ENCODE peak calls at places on chromosomes 5 and 9, in eight cellular contexts. P is hepatocyte, F is transverse colon, G is neural progenitor cell, I is cardiac muscle cell, Z is gastrocnemius medialis, K is suprapubic skin, B is adipocyte. E is an unnamed sample. For H3K4me1, the result is how much of the 10 kb centered on the place peaks cover.

GRCh38 chr9:7570107-7570720 is 229.4 kb downstream of the DMAC1 start:
- DNase-seq in P (peak), F (peak), G (peak), I (peak), Z (peak), K (no peak), B (peak), E (peak)

GRCh38 chr5:172939561-172939960 is 19.7 kb upstream of the RPL26L1 start:
- DNase-seq in P (no peak), F (no peak), G (peak), I (peak), Z (no peak), K (no peak), B (no peak), E (no peak)

GRCh38 chr9:101848485-101848919 is 110.1 kb upstream of the GRIN3A start:
- DNase-seq in P (peak), F (peak), G (no peak), I (no peak), Z (no peak), K (no peak), B (no peak), E (no peak)

GRCh38 chr9:134922066-134922931 is 4.6 kb upstream of the FCN1 start:
- DNase-seq in P (peak), F (no peak), G (no peak), I (no peak), Z (peak), K (no peak), B (no peak), E (no peak)

GRCh38 chr9:125663127-125663526 is 43.9 kb downstream of the MAPKAP1 start:
- DNase-seq in P (no peak), F (no peak), G (no peak), I (no peak), Z (no peak), K (no peak), B (peak), E (peak)

GRCh38 chr5:59768204-59769040 is 125.1 kb downstream of the PDE4D start:
- DNase-seq in P (peak), F (peak), G (peak), I (peak), Z (peak), K (no peak), B (peak), E (no peak)

GRCh38 chr5:138466900-138467710 is 1.8 kb downstream of the EGR1 start:
- DNase-seq in P (peak), F (peak), G (no peak), I (no peak), Z (no peak), K (no peak), B (peak), E (no peak)

GRCh38 chr5:16137177-16137576 is 42.4 kb downstream of the MARCHF11 start:
- DNase-seq in P (no peak), F (no peak), G (no peak), I (no peak), Z (no peak), K (no peak), B (no peak), E (no peak)

GRCh38 chr5:17405976-17406876 is 91.8 kb upstream of the TAF11L2 start:
- DNase-seq in P (peak), F (no peak), G (no peak), I (no peak), Z (no peak), K (no peak), B (peak), E (no peak)

GRCh38 chr5:133741818-133742355 is 129.5 kb upstream of the FSTL4 start:
- DNase-seq in P (no peak), F (no peak), G (no peak), I (no peak), Z (no peak), K (no peak), B (no peak), E (no peak)

GRCh38 chr5:172127581-172127980 is 60.4 kb downstream of the STK10 start:
- DNase-seq in P (no peak), F (no peak), G (no peak), I (no peak), Z (no peak), K (no peak), B (no peak), E (no peak)

DNA sequence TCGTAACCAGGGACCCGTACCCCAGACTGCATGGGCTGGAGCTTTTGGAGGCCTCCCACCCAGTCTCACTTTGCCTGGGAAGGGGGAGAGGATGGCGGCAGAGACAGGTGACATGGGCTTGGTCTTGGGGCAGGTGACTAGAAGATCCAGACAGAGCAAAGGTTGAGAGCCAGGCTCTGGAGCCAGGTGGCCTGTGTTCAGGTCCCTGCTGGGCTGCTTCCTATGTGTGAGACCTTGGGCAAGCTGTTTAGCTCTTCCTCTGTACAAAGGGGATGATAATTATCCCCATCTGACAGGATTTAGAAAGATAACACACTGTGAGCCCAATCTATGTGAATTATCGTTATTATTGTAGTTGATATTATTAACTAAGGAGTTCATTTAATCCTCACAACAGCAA is 16.1 kb upstream of the NDST1 start:
- DNase-seq in P (no peak), F (no peak), G (no peak), I (no peak), Z (no peak), K (no peak), B (no peak), E (no peak)
- H3K4me1 ChIP-seq in P (half or more), F (half or more), G (half or more), I (under half), Z (half or more), K (half or more), B (half or more), E (half or more)

GRCh38 chr5:81748556-81748955 is 2.3 kb downstream of the SSBP2 start:
- DNase-seq in P (no peak), F (no peak), G (no peak), I (no peak), Z (no peak), K (no peak), B (peak), E (no peak)
- H3K4me1 ChIP-seq in P (under half), F (under half), G (half or more), I (under half), Z (under half), K (under half), B (under half), E (under half)

DNA sequence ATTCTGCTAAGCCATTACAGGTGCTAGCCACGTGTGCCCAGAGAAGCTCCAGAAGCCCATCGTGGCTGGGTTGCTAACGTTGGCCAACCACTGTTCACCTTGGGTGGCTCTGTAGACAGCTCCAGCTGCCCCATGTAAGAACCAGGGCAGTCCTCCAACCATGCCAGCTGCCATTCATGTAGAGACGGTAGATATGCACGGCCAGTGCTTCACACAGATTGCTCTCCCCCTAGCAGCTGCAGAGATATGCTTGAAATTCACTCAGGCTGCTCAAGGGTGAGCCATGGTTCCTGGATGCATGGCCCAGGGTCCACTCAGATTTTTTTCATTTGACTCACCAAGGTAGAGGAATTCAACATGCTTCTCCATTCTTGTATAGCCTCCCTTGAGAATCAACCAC is 31.0 kb downstream of the GADD45G start:
- DNase-seq in P (no peak), F (no peak), G (no peak), I (no peak), Z (peak), K (no peak), B (no peak), E (no peak)
- H3K4me1 ChIP-seq in P (under half), F (under half), G (under half), I (under half), Z (half or more), K (under half), B (under half), E (under half)

GRCh38 chr5:143350790-143351603 is 52.5 kb downstream of the NR3C1 start:
- DNase-seq in P (no peak), F (no peak), G (no peak), I (no peak), Z (no peak), K (no peak), B (peak), E (no peak)

GRCh38 chr5:143350341-143350740 is 53.1 kb downstream of the NR3C1 start:
- DNase-seq in P (no peak), F (no peak), G (no peak), I (no peak), Z (no peak), K (no peak), B (no peak), E (no peak)

GRCh38 chr5:143349127-143349526 is 54.4 kb downstream of the NR3C1 start:
- DNase-seq in P (no peak), F (no peak), G (no peak), I (no peak), Z (no peak), K (no peak), B (peak), E (no peak)

GRCh38 chr5:143345671-143346440 is 57.6 kb downstream of the NR3C1 start:
- DNase-seq in P (no peak), F (no peak), G (no peak), I (no peak), Z (no peak), K (no peak), B (no peak), E (no peak)

GRCh38 chr5:143347698-143348344 is 55.7 kb downstream of the NR3C1 start:
- DNase-seq in P (no peak), F (no peak), G (no peak), I (no peak), Z (no peak), K (no peak), B (peak), E (no peak)
- H3K4me1 ChIP-seq in P (under half), F (under half), G (under half), I (under half), Z (half or more), K (half or more), B (half or more), E (under half)

GRCh38 chr5:1797855-1798254 is 1.8 kb downstream of the MRPL36 start:
- DNase-seq in P (no peak), F (no peak), G (no peak), I (no peak), Z (no peak), K (peak), B (no peak), E (no peak)

GRCh38 chr5:1796371-1797108 is 3.1 kb downstream of the MRPL36 start:
- DNase-seq in P (no peak), F (no peak), G (no peak), I (no peak), Z (no peak), K (peak), B (no peak), E (no peak)

GRCh38 chr5:1795506-1795905 is 4.1 kb downstream of the MRPL36 start:
- DNase-seq in P (no peak), F (no peak), G (no peak), I (no peak), Z (no peak), K (peak), B (no peak), E (no peak)

GRCh38 chr5:1795931-1796330 is 3.7 kb downstream of the MRPL36 start:
- DNase-seq in P (no peak), F (no peak), G (no peak), I (no peak), Z (no peak), K (peak), B (no peak), E (no peak)

DNA sequence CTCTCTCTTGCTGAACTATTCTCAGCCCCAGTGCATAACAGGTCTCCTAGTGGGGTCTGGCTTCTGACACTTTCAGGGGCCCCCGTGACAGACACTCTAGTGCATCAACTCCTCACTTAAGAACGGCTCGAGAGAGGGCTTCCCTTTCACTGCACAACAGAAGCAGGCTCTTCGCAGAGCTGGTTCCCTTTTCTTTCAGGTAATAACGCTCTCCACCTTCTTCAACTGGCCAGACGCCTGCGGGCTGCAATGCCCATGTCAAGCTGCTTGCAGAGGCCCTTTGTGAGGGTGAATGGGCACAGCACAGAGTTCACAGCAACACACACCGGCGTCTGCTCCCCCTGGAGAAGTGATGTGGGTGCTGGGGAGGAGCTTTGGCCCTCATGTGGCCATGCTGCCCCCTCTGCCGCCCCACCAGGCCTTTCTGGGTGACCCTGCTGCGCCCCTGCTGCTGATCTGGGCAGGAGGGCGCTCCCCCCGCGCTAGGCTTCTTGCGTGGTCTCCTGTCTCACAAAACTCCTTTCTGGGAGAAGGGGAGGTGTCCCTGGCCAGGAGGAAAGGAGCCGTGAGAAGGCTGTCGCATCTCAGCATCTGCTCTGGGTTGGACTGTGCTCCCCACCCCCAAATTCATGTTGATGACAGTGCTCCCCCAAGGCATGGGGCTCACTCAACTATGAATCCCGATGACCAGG is 2.4 kb downstream of the MRPL36 start:
- DNase-seq in P (no peak), F (no peak), G (no peak), I (peak), Z (no peak), K (peak), B (no peak), E (no peak)
- H3K4me1 ChIP-seq in P (under half), F (under half), G (under half), I (under half), Z (under half), K (under half), B (under half), E (under half)

DNA sequence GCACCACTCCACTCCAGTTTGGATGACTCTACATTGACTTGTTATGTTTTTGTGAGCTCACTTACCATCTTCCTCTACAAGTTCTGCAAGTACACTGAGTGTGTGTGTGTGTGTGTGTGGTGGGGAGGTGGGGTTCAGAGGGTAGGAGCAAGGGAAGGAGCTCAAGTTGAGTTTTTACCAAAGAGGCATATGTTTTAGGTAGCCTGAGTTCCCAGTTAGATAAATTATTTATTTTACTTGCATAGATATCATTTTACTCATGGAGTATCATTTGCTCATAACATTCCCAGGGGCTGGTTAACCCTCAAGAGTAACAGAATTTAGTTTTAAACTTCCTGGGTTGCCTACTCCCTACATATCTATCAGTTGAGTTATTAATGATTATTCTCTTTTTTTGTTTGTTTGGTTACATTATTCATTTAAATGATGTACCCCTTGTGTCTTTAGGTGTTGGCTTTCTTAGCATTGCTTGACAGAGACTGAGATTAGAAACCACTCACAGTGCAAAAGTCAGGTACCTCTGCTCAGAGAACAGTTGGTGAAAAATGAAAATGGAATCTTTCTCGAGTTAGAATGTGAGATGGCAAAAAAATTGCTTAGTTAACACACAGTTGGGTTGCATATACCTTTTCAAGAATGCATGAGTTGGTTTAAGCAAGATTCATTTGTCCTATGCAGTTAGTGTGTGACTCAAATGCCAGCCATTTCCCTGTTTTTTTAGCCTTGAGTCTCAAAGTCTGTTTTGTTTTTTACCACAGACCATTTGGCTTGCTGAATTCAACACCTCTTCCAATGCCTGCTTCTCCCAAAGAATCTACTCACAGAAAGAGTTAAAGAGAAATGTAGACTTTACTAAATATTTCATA is 29.2 kb downstream of the TNFSF8 start:
- DNase-seq in P (no peak), F (no peak), G (no peak), I (no peak), Z (no peak), K (no peak), B (peak), E (no peak)
- H3K4me1 ChIP-seq in P (under half), F (under half), G (under half), I (under half), Z (under half), K (under half), B (under half), E (under half)

E was measured in Panc1.